ENCODE peak calls at places on chromosomes 13 and 19, in four cellular contexts. One of them, this sample, is unnamed.

GRCh38 chr19:15283141-15283885 is 49.0 kb downstream of the BRD4 start:
- DNase-seq in omental fat pad: no peak
- DNase-seq in A549: no peak
- DNase-seq in natural killer cell: no peak
- DNase-seq in this sample: no peak

GRCh38 chr19:4594199-4594598 is 34.7 kb upstream of the SEMA6B start:
- DNase-seq in omental fat pad: no peak
- DNase-seq in natural killer cell: no peak
- DNase-seq in A549: no peak
- DNase-seq in this sample: no peak

GRCh38 chr13:113196970-113197737 is 11.3 kb downstream of the PCID2 start:
- DNase-seq in natural killer cell: no peak
- DNase-seq in omental fat pad: no peak
- DNase-seq in A549: no peak
- DNase-seq in this sample: no peak

GRCh38 chr19:39397360-39398296 is 6.5 kb downstream of the MED29 start:
- DNase-seq in natural killer cell: peak; percentile 95
- DNase-seq in A549: peak; percentile 99
- DNase-seq in omental fat pad: peak; percentile 95
- DNase-seq in this sample: peak; percentile 95

GRCh38 chr19:55116232-55117062 is 990 bp downstream of the PPP1R12C start:
- DNase-seq in omental fat pad: peak; percentile 40
- DNase-seq in A549: peak; percentile 91
- DNase-seq in natural killer cell: peak; percentile 34
- DNase-seq in this sample: peak; percentile 80

GRCh38 chr13:86135856-86136255 is 336.6 kb upstream of the SLITRK6 start:
- DNase-seq in natural killer cell: no peak
- DNase-seq in omental fat pad: no peak
- DNase-seq in A549: no peak
- DNase-seq in this sample: no peak

GRCh38 chr13:91375119-91375729 is 23.2 kb upstream of the GPC5 start:
- DNase-seq in natural killer cell: no peak
- DNase-seq in omental fat pad: no peak
- DNase-seq in A549: no peak
- DNase-seq in this sample: peak; percentile 47

GRCh38 chr19:5093297-5093858 is 124.5 kb downstream of the KDM4B start:
- DNase-seq in A549: no peak
- DNase-seq in natural killer cell: no peak
- DNase-seq in omental fat pad: no peak
- DNase-seq in this sample: no peak

GRCh38 chr13:113834496-113835200 is 29.2 kb downstream of the GAS6 start:
- DNase-seq in A549: no peak
- DNase-seq in natural killer cell: no peak
- DNase-seq in omental fat pad: no peak
- DNase-seq in this sample: no peak

GRCh38 chr13:21917046-21918010 is 246.5 kb downstream of the FGF9 start:
- DNase-seq in omental fat pad: no peak
- DNase-seq in A549: no peak
- DNase-seq in natural killer cell: no peak
- DNase-seq in this sample: no peak

GRCh38 chr13:87123987-87124784 is 547.0 kb upstream of the SLITRK5 start:
- DNase-seq in A549: peak; percentile 1
- DNase-seq in natural killer cell: no peak
- DNase-seq in omental fat pad: no peak
- DNase-seq in this sample: no peak

GRCh38 chr13:100527644-100528043 is 60.9 kb downstream of the GGACT start:
- DNase-seq in A549: no peak
- DNase-seq in natural killer cell: no peak
- DNase-seq in omental fat pad: no peak
- DNase-seq in this sample: no peak

GRCh38 chr19:32337176-32337808 is 8.1 kb upstream of the ZNF507 start:
- DNase-seq in A549: no peak
- DNase-seq in natural killer cell: no peak
- DNase-seq in omental fat pad: no peak
- DNase-seq in this sample: no peak

GRCh38 chr19:58578430-58578925 is 5.3 kb upstream of the MZF1 start:
- DNase-seq in omental fat pad: no peak
- DNase-seq in A549: no peak
- DNase-seq in natural killer cell: peak; percentile 9
- DNase-seq in this sample: no peak

GRCh38 chr19:3494051-3494450 is 6.4 kb downstream of the DOHH start:
- DNase-seq in A549: peak; percentile 80
- DNase-seq in natural killer cell: no peak
- DNase-seq in omental fat pad: no peak
- DNase-seq in this sample: no peak

GRCh38 chr13:48526269-48526668 is 6.6 kb downstream of the RCBTB2 start:
- DNase-seq in A549: no peak
- DNase-seq in omental fat pad: no peak
- DNase-seq in natural killer cell: peak; percentile 51
- DNase-seq in this sample: no peak

GRCh38 chr13:81738364-81738763 is 1397.4 kb upstream of the SPRY2 start:
- DNase-seq in A549: no peak
- DNase-seq in omental fat pad: no peak
- DNase-seq in natural killer cell: no peak
- DNase-seq in this sample: no peak

GRCh38 chr19:6800991-6801396 is 28.5 kb downstream of the VAV1 start:
- DNase-seq in natural killer cell: peak; percentile 19
- DNase-seq in omental fat pad: no peak
- DNase-seq in A549: peak; percentile 58
- DNase-seq in this sample: no peak

GRCh38 chr13:30805603-30806011 is 70.3 kb downstream of the ALOX5AP start:
- DNase-seq in omental fat pad: no peak
- DNase-seq in natural killer cell: no peak
- DNase-seq in A549: no peak
- DNase-seq in this sample: no peak

GRCh38 chr19:17977073-17977472 is 10.2 kb downstream of the KCNN1 start:
- DNase-seq in omental fat pad: no peak
- DNase-seq in natural killer cell: no peak
- DNase-seq in A549: no peak
- DNase-seq in this sample: no peak

GRCh38 chr13:45341799-45342584 is 1.0 kb upstream of the TPT1 start:
- DNase-seq in A549: no peak
- DNase-seq in omental fat pad: no peak
- DNase-seq in natural killer cell: no peak
- DNase-seq in this sample: peak; percentile 70

GRCh38 chr13:44842158-44842557 is 147.1 kb downstream of the NUFIP1 start:
- DNase-seq in A549: no peak
- DNase-seq in omental fat pad: no peak
- DNase-seq in natural killer cell: no peak
- DNase-seq in this sample: no peak

GRCh38 chr13:73898276-73898675 is 235.9 kb downstream of the KLF12 start:
- DNase-seq in omental fat pad: no peak
- DNase-seq in natural killer cell: no peak
- DNase-seq in A549: no peak
- DNase-seq in this sample: no peak

GRCh38 chr19:42313096-42313839 is at the start of gene TMEM145:
- DNase-seq in omental fat pad: no peak
- DNase-seq in natural killer cell: no peak
- DNase-seq in A549: peak; percentile 92
- DNase-seq in this sample: no peak

GRCh38 chr19:2650515-2650914 is 52.0 kb downstream of the GNG7 start:
- DNase-seq in A549: no peak
- DNase-seq in natural killer cell: no peak
- DNase-seq in omental fat pad: no peak
- DNase-seq in this sample: no peak

GRCh38 chr19:15288146-15288963 is 44.0 kb downstream of the BRD4 start:
- DNase-seq in A549: no peak
- DNase-seq in natural killer cell: no peak
- DNase-seq in omental fat pad: no peak
- DNase-seq in this sample: no peak

GRCh38 chr13:97276862-97277269 is 54.7 kb downstream of the MBNL2 start:
- DNase-seq in A549: no peak
- DNase-seq in natural killer cell: no peak
- DNase-seq in omental fat pad: no peak
- DNase-seq in this sample: no peak

GRCh38 chr13:111213964-111214726 is 99.0 kb downstream of the ARHGEF7 start:
- DNase-seq in A549: no peak
- DNase-seq in natural killer cell: no peak
- DNase-seq in omental fat pad: no peak
- DNase-seq in this sample: peak; percentile 60

GRCh38 chr13:29439601-29440381 is 155.7 kb downstream of the SLC7A1 start:
- DNase-seq in A549: no peak
- DNase-seq in natural killer cell: no peak
- DNase-seq in omental fat pad: no peak
- DNase-seq in this sample: no peak

GRCh38 chr19:18157465-18158063 is 4.6 kb downstream of the PIK3R2 start:
- DNase-seq in A549: no peak
- DNase-seq in natural killer cell: no peak
- DNase-seq in omental fat pad: no peak
- DNase-seq in this sample: no peak

GRCh38 chr13:46721054-46721453 is 75.9 kb downstream of the ESD start:
- DNase-seq in A549: peak; percentile 6
- DNase-seq in omental fat pad: no peak
- DNase-seq in natural killer cell: peak; percentile 31
- DNase-seq in this sample: no peak

GRCh38 chr13:84607614-84608013 is 725.3 kb upstream of the SLITRK1 start:
- DNase-seq in A549: no peak
- DNase-seq in natural killer cell: no peak
- DNase-seq in omental fat pad: no peak
- DNase-seq in this sample: no peak

GRCh38 chr19:2668188-2668763 is 34.2 kb downstream of the GNG7 start:
- DNase-seq in omental fat pad: no peak
- DNase-seq in natural killer cell: no peak
- DNase-seq in A549: no peak
- DNase-seq in this sample: no peak

GRCh38 chr13:30113983-30114491 is 193.3 kb downstream of the KATNAL1 start:
- DNase-seq in natural killer cell: no peak
- DNase-seq in A549: no peak
- DNase-seq in omental fat pad: no peak
- DNase-seq in this sample: no peak

GRCh38 chr19:49421039-49421877 is 2.0 kb downstream of the PTH2 start:
- DNase-seq in omental fat pad: peak; percentile 40
- DNase-seq in natural killer cell: no peak
- DNase-seq in A549: no peak
- DNase-seq in this sample: no peak

GRCh38 chr19:12295191-12295590 is 508 bp upstream of the ZNF44 start:
- DNase-seq in omental fat pad: no peak
- DNase-seq in A549: no peak
- DNase-seq in natural killer cell: no peak
- DNase-seq in this sample: no peak
- TF ChIP-seq CTCF in omental fat pad: no peak
- TF ChIP-seq CTCF in A549: no peak
- TF ChIP-seq CTCF in natural killer cell: no peak
- TF ChIP-seq CTCF in this sample: no peak

GRCh38 chr19:7959209-7959608 is 15.7 kb upstream of the TIMM44 start:
- DNase-seq in omental fat pad: no peak
- DNase-seq in natural killer cell: no peak
- DNase-seq in A549: no peak
- DNase-seq in this sample: no peak

GRCh38 chr19:7953060-7953459 is 9.6 kb upstream of the TIMM44 start:
- DNase-seq in natural killer cell: no peak
- DNase-seq in omental fat pad: no peak
- DNase-seq in A549: no peak
- DNase-seq in this sample: no peak

GRCh38 chr19:7947939-7948338 is 4.5 kb upstream of the TIMM44 start:
- DNase-seq in omental fat pad: no peak
- DNase-seq in natural killer cell: no peak
- DNase-seq in A549: no peak
- DNase-seq in this sample: no peak

DNA sequence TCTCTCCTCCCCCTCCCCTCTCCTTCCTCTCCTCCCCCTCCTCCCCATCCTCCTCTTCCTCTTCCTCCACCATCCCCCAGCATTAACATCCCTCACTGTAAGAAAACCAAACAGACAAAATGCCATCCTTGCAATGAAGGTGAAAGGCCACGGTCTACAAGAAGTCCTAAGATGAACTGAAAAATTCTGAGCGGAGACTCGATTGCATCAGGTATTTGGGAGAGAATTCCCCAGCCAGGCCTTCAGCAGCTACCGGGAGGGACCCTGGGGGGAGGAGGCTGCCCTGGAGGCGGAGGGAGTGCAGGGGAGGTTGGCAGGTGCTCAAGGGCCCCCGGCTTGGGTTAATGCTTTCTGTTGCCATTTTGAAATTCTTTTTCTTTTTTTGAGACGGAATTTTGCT is 10.1 kb upstream of the TIMM44 start:
- DNase-seq in natural killer cell: no peak
- DNase-seq in omental fat pad: no peak
- DNase-seq in A549: no peak
- DNase-seq in this sample: no peak
- TF ChIP-seq CTCF in natural killer cell: no peak
- TF ChIP-seq CTCF in omental fat pad: no peak
- TF ChIP-seq CTCF in A549: no peak
- TF ChIP-seq CTCF in this sample: no peak

GRCh38 chr13:24605923-24606372 is 74.3 kb upstream of the ATP12A start:
- DNase-seq in natural killer cell: no peak
- DNase-seq in A549: no peak
- DNase-seq in omental fat pad: no peak
- DNase-seq in this sample: no peak
- TF ChIP-seq CTCF in natural killer cell: peak; percentile 37
- TF ChIP-seq CTCF in A549: peak; percentile 15
- TF ChIP-seq CTCF in omental fat pad: no peak
- TF ChIP-seq CTCF in this sample: no peak

DNA sequence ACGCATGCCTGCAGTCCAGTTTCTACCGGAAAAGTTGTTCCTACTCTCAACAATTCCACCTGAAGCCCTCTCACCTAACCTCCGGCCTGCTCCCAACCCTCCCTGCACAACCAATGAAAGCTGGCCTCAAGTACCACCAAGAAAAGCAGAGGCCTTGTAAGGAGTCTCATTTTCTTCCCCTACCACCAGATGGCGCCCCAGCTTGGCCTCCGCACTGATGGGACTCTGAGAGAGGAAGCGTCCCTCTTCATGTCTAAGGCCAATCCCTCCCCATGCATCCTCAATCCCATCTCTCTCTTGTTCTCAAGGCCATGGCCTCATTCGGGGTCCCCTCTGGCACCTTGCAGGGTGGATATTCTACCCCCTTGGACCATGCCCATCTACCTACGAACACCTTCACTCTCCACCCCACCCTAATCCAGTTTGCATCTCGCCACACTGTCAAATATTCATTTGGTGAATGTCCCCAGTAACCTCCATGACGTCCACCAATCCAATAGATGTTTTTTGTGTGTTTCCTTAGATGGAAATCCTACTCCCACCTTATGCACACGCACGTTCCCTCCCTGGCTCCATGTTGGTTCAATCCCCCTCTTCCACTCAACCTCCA is 412.8 kb downstream of the ZNF536 start:
- DNase-seq in A549: peak; percentile 42
- DNase-seq in natural killer cell: peak; percentile 61
- DNase-seq in omental fat pad: no peak
- DNase-seq in this sample: peak; percentile 74
- TF ChIP-seq CTCF in A549: peak; percentile 40
- TF ChIP-seq CTCF in natural killer cell: peak; percentile 68
- TF ChIP-seq CTCF in omental fat pad: no peak
- TF ChIP-seq CTCF in this sample: peak; percentile 86

This sample was measured in CD14-positive monocyte.